ENCODE peak calls at places on chromosomes 5 and 9, in four cellular contexts. N, W, L and Y are unnamed samples.
A peak's percentile ranks its signal among the peaks of the same experiment; 100 is the strongest.

GRCh38 chr5:80127037-80127642 is 92.0 kb downstream of the THBS4 start:
- DNase-seq in N (no peak), W (no peak), L (no peak), Y (no peak)

GRCh38 chr5:138964547-138965174 is 89.5 kb upstream of the LRRTM2 start:
- DNase-seq in W (no peak), N (no peak), L (no peak), Y (no peak)

GRCh38 chr5:146816775-146817387 is 61.7 kb downstream of the PPP2R2B start:
- DNase-seq in L (no peak), N (no peak), W (no peak), Y (no peak)

GRCh38 chr5:157180374-157181264 is at the start of gene ITK:
- DNase-seq in L (no peak), N (no peak), W (no peak), Y (no peak)

GRCh38 chr5:142800776-142801494 is 30.8 kb downstream of the ARHGAP26 start:
- DNase-seq in N (no peak), L (no peak), W (no peak), Y (no peak)

GRCh38 chr5:92939428-92939827 is 641.6 kb downstream of the NR2F1-AS1 start:
- DNase-seq in L (no peak), N (no peak), W (no peak), Y (no peak)

GRCh38 chr5:61020415-61020814 is 75.4 kb downstream of the NDUFAF2 start:
- DNase-seq in W (no peak), N (no peak), L (no peak), Y (no peak)

GRCh38 chr9:98342103-98342818 is 86.8 kb upstream of the TBC1D2 start:
- DNase-seq in W (no peak), L (no peak), N (no peak), Y (no peak)

GRCh38 chr9:117800389-117800788 is 96.2 kb downstream of the TLR4 start:
- DNase-seq in W (no peak), N (no peak), L (no peak), Y (no peak)

GRCh38 chr9:109270971-109271900 is 49.6 kb downstream of the EPB41L4B start:
- DNase-seq in L (no peak), N (no peak), W (no peak), Y (no peak)

GRCh38 chr9:127966416-127967150 is 14.2 kb downstream of the EEIG1 start:
- DNase-seq in N (no peak), L (no peak), W (no peak), Y (peak; percentile 37)

GRCh38 chr5:54398191-54398590 is 57.3 kb upstream of the HSPB3 start:
- DNase-seq in N (no peak), W (no peak), L (no peak), Y (no peak)

GRCh38 chr5:128271859-128272446 is 188.4 kb downstream of the SLC12A2 start:
- DNase-seq in W (no peak), L (peak; percentile 69), N (no peak), Y (no peak)

GRCh38 chr5:73638344-73639095 is 12.5 kb downstream of the ARHGEF28 start:
- DNase-seq in N (no peak), W (no peak), L (peak; percentile 71), Y (no peak)

GRCh38 chr5:83321656-83322055 is 149.9 kb upstream of the VCAN start:
- DNase-seq in L (no peak), W (no peak), N (no peak), Y (no peak)

GRCh38 chr9:115006660-115007059 is 76.3 kb upstream of the TNFSF8 start:
- DNase-seq in N (no peak), W (no peak), L (peak; percentile 87), Y (no peak)

GRCh38 chr5:169753795-169754194 is 116.7 kb downstream of the DOCK2 start:
- DNase-seq in L (peak; percentile 56), W (no peak), N (no peak), Y (no peak)

GRCh38 chr5:58793888-58794287 is 211.0 kb downstream of the RAB3C start:
- DNase-seq in W (no peak), L (no peak), N (no peak), Y (no peak)

GRCh38 chr5:115838885-115839518 is 2.4 kb downstream of the ATG12 start:
- DNase-seq in L (peak; percentile 48), N (no peak), W (no peak), Y (no peak)

GRCh38 chr9:19281801-19282200 is 51.3 kb downstream of the DENND4C start:
- DNase-seq in L (peak; percentile 16), W (no peak), N (no peak), Y (no peak)

GRCh38 chr9:18023332-18023731 is 444.5 kb downstream of the SH3GL2 start:
- DNase-seq in W (no peak), L (no peak), N (no peak), Y (no peak)

GRCh38 chr5:91311697-91312501 is 71.2 kb downstream of the ARRDC3 start:
- DNase-seq in W (peak; percentile 90), L (peak; percentile 97), N (peak; percentile 69), Y (peak; percentile 67)

GRCh38 chr5:172758077-172758835 is 12.7 kb downstream of the DUSP1 start:
- DNase-seq in N (peak; percentile 65), L (peak; percentile 60), W (peak; percentile 66), Y (no peak)

GRCh38 chr9:94611638-94612068 is 18.0 kb upstream of the FBP2 start:
- DNase-seq in W (no peak), L (peak; percentile 25), N (no peak), Y (no peak)

GRCh38 chr5:145619806-145620205 is 215.3 kb downstream of the PRELID2 start:
- DNase-seq in N (no peak), W (no peak), L (no peak), Y (no peak)

GRCh38 chr9:86549920-86550319 is 195.7 kb upstream of the TUT7 start:
- DNase-seq in W (no peak), N (no peak), L (no peak), Y (no peak)
- H3K4me1 ChIP-seq in W (peaks cover 15% of the 10 kb centered on the region), N (no peaks in the 10 kb centered on the region), L (no peaks in the 10 kb centered on the region), Y (no peaks in the 10 kb centered on the region)

GRCh38 chr9:133120343-133121199 is 469 bp downstream of the RALGDS start:
- DNase-seq in L (no peak), N (peak; percentile 45), W (no peak), Y (no peak)
- H3K4me1 ChIP-seq in L (peaks cover 14% of the 10 kb centered on the region), N (peaks cover 72% of the 10 kb centered on the region), W (no peaks in the 10 kb centered on the region), Y (peaks cover 30% of the 10 kb centered on the region)

DNA sequence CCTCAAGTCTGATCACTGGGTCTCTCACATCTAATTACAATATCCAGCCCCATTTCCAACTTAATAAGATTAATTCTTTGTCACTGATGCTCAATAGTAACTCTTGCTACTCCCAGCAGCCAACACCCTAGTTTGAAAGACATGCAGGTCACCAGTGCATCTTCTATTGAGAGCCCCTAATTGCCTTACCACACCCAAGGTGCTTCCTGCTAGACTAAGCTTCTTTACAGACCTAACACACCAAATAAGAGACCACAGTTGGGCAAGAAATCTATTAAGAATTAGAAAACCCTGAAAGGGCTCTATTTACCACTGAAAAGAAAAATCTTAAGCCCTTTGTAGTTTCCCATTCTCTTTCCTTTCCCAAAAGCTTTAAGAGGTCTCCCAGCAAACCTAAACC is 26.5 kb downstream of the ELAVL2 start:
- DNase-seq in N (no peak), W (no peak), L (no peak), Y (no peak)
- H3K4me1 ChIP-seq in N (no peaks in the 10 kb centered on the region), W (no peaks in the 10 kb centered on the region), L (peaks cover 5% of the 10 kb centered on the region), Y (no peaks in the 10 kb centered on the region)

GRCh38 chr5:124697912-124698690 is 48.3 kb downstream of the ZNF608 start:
- DNase-seq in N (no peak), L (no peak), W (no peak), Y (no peak)
- H3K4me1 ChIP-seq in N (peaks cover 26% of the 10 kb centered on the region), L (no peaks in the 10 kb centered on the region), W (no peaks in the 10 kb centered on the region), Y (peaks cover 2% of the 10 kb centered on the region)

GRCh38 chr5:10995891-10996290 is 234.9 kb upstream of the DAP start:
- DNase-seq in N (no peak), W (no peak), L (no peak), Y (no peak)

GRCh38 chr5:10999714-11000113 is 238.7 kb upstream of the DAP start:
- DNase-seq in N (no peak), L (no peak), W (no peak), Y (no peak)

GRCh38 chr5:11000517-11001353 is 239.7 kb upstream of the DAP start:
- DNase-seq in W (no peak), N (no peak), L (no peak), Y (no peak)
- H3K4me1 ChIP-seq in W (peaks cover 3% of the 10 kb centered on the region), N (no peaks in the 10 kb centered on the region), L (no peaks in the 10 kb centered on the region), Y (no peaks in the 10 kb centered on the region)

GRCh38 chr5:175124821-175125220 is 319.2 kb downstream of the DRD1 start:
- DNase-seq in W (no peak), N (no peak), L (no peak), Y (no peak)

GRCh38 chr5:175133185-175133584 is 310.8 kb downstream of the DRD1 start:
- DNase-seq in W (no peak), L (no peak), N (no peak), Y (no peak)

GRCh38 chr5:175131432-175131831 is 312.6 kb downstream of the DRD1 start:
- DNase-seq in L (no peak), N (no peak), W (no peak), Y (no peak)

GRCh38 chr5:175129121-175129520 is 314.9 kb downstream of the DRD1 start:
- DNase-seq in L (no peak), W (no peak), N (no peak), Y (no peak)

DNA sequence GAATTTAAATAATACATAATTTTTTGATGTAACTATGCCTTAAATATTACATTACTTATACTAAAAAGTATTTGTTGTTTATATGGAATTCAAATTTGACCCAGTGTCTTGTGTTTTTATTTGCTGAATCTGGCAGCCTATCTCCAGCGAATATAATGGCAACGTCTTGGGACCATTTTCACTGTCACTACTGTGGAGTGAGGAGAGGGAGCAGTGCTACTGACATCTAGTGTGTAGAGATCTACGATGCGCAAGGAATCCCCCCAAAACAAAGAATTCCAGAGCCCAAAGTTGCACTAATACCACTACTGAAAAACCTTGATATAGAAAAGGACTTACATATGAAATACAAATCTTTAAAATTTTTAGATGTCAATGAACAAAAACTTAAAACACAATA is 314.4 kb downstream of the DRD1 start:
- DNase-seq in N (no peak), L (no peak), W (no peak), Y (no peak)
- H3K4me1 ChIP-seq in N (no peaks in the 10 kb centered on the region), L (no peaks in the 10 kb centered on the region), W (no peaks in the 10 kb centered on the region), Y (no peaks in the 10 kb centered on the region)